ENCODE peak calls at places on chromosomes 13 and 19, in five cellular contexts. One of them, this sample, is unnamed.

GRCh38 chr19:23305555-23305954 is 55.4 kb upstream of the ZNF724 start:
- DNase-seq in NCI-H2029: no peak
- DNase-seq in activated T-helper 9 cell treated with anti-CD3 and anti-CD28 coated beads, Interleukin-2, amount 50 U/mL, for 16 hours: no peak
- DNase-seq in midbrain: no peak
- DNase-seq in GM04504: no peak
- DNase-seq in this sample: no peak

GRCh38 chr19:58362272-58362994 is at the start of gene ZNF497:
- DNase-seq in NCI-H2029: peak
- DNase-seq in activated T-helper 9 cell treated with anti-CD3 and anti-CD28 coated beads, Interleukin-2, amount 50 U/mL, for 16 hours: peak
- DNase-seq in midbrain: peak
- DNase-seq in GM04504: peak
- DNase-seq in this sample: peak

GRCh38 chr13:31115616-31116015 is 46.1 kb downstream of the HSPH1 start:
- DNase-seq in NCI-H2029: no peak
- DNase-seq in activated T-helper 9 cell treated with anti-CD3 and anti-CD28 coated beads, Interleukin-2, amount 50 U/mL, for 16 hours: no peak
- DNase-seq in midbrain: no peak
- DNase-seq in GM04504: no peak
- DNase-seq in this sample: no peak

GRCh38 chr13:29920018-29920643 is 69.7 kb upstream of the UBL3 start:
- DNase-seq in NCI-H2029: no peak
- DNase-seq in activated T-helper 9 cell treated with anti-CD3 and anti-CD28 coated beads, Interleukin-2, amount 50 U/mL, for 16 hours: no peak
- DNase-seq in midbrain: no peak
- DNase-seq in GM04504: no peak
- DNase-seq in this sample: no peak

GRCh38 chr13:76904507-76904906 is 18.3 kb upstream of the KCTD12 start:
- DNase-seq in NCI-H2029: no peak
- DNase-seq in activated T-helper 9 cell treated with anti-CD3 and anti-CD28 coated beads, Interleukin-2, amount 50 U/mL, for 16 hours: no peak
- DNase-seq in midbrain: no peak
- DNase-seq in GM04504: no peak
- DNase-seq in this sample: no peak

GRCh38 chr19:45123440-45123850 is 30.5 kb downstream of the PPP1R37 start:
- DNase-seq in NCI-H2029: no peak
- DNase-seq in activated T-helper 9 cell treated with anti-CD3 and anti-CD28 coated beads, Interleukin-2, amount 50 U/mL, for 16 hours: no peak
- DNase-seq in midbrain: no peak
- DNase-seq in GM04504: no peak
- DNase-seq in this sample: no peak

GRCh38 chr19:5131031-5131865 is 162.3 kb downstream of the KDM4B start:
- DNase-seq in NCI-H2029: no peak
- DNase-seq in activated T-helper 9 cell treated with anti-CD3 and anti-CD28 coated beads, Interleukin-2, amount 50 U/mL, for 16 hours: no peak
- DNase-seq in midbrain: no peak
- DNase-seq in GM04504: no peak
- DNase-seq in this sample: no peak

GRCh38 chr19:33405491-33406461 is 32.3 kb downstream of the CEBPG start:
- DNase-seq in NCI-H2029: no peak
- DNase-seq in activated T-helper 9 cell treated with anti-CD3 and anti-CD28 coated beads, Interleukin-2, amount 50 U/mL, for 16 hours: no peak
- DNase-seq in midbrain: peak
- DNase-seq in GM04504: no peak
- DNase-seq in this sample: no peak

GRCh38 chr13:111304603-111305289 is 15.7 kb upstream of the TEX29 start:
- DNase-seq in NCI-H2029: no peak
- DNase-seq in activated T-helper 9 cell treated with anti-CD3 and anti-CD28 coated beads, Interleukin-2, amount 50 U/mL, for 16 hours: no peak
- DNase-seq in midbrain: no peak
- DNase-seq in GM04504: no peak
- DNase-seq in this sample: no peak

GRCh38 chr13:61648546-61648945 is 232.9 kb upstream of the PCDH20 start:
- DNase-seq in NCI-H2029: no peak
- DNase-seq in activated T-helper 9 cell treated with anti-CD3 and anti-CD28 coated beads, Interleukin-2, amount 50 U/mL, for 16 hours: no peak
- DNase-seq in midbrain: no peak
- DNase-seq in GM04504: no peak
- DNase-seq in this sample: no peak

GRCh38 chr19:38224014-38224862 is at the start of gene DPF1:
- DNase-seq in NCI-H2029: peak
- DNase-seq in activated T-helper 9 cell treated with anti-CD3 and anti-CD28 coated beads, Interleukin-2, amount 50 U/mL, for 16 hours: peak
- DNase-seq in midbrain: peak
- DNase-seq in GM04504: peak
- DNase-seq in this sample: no peak

GRCh38 chr19:4647676-4648644 is 8.6 kb downstream of the TNFAIP8L1 start:
- DNase-seq in NCI-H2029: no peak
- DNase-seq in activated T-helper 9 cell treated with anti-CD3 and anti-CD28 coated beads, Interleukin-2, amount 50 U/mL, for 16 hours: no peak
- DNase-seq in midbrain: no peak
- DNase-seq in GM04504: no peak
- DNase-seq in this sample: no peak

GRCh38 chr19:18173572-18174294 is at the start of gene IFI30:
- DNase-seq in NCI-H2029: peak
- DNase-seq in activated T-helper 9 cell treated with anti-CD3 and anti-CD28 coated beads, Interleukin-2, amount 50 U/mL, for 16 hours: peak
- DNase-seq in midbrain: peak
- DNase-seq in GM04504: no peak
- DNase-seq in this sample: no peak

GRCh38 chr19:29873024-29873800 is 61.4 kb downstream of the CCNE1 start:
- DNase-seq in NCI-H2029: no peak
- DNase-seq in activated T-helper 9 cell treated with anti-CD3 and anti-CD28 coated beads, Interleukin-2, amount 50 U/mL, for 16 hours: peak
- DNase-seq in midbrain: peak
- DNase-seq in GM04504: no peak
- DNase-seq in this sample: no peak

GRCh38 chr13:97141564-97142005 is 80.5 kb upstream of the MBNL2 start:
- DNase-seq in NCI-H2029: peak
- DNase-seq in activated T-helper 9 cell treated with anti-CD3 and anti-CD28 coated beads, Interleukin-2, amount 50 U/mL, for 16 hours: no peak
- DNase-seq in midbrain: no peak
- DNase-seq in GM04504: peak
- DNase-seq in this sample: peak

GRCh38 chr13:110811008-110811720 is 97.7 kb downstream of the ING1 start:
- DNase-seq in NCI-H2029: no peak
- DNase-seq in activated T-helper 9 cell treated with anti-CD3 and anti-CD28 coated beads, Interleukin-2, amount 50 U/mL, for 16 hours: no peak
- DNase-seq in midbrain: no peak
- DNase-seq in GM04504: no peak
- DNase-seq in this sample: no peak

This sample was measured in iPS DF 19.7.